ENCODE peak calls at places on chromosomes 5 and 9, in seven cellular contexts. One of them, this sample, is unnamed.

GRCh38 chr9:108049026-108049591 is 559.5 kb upstream of the KLF4 start:
- DNase-seq in G401: no peak
- DNase-seq in EL: peak
- DNase-seq in globus pallidus: no peak
- DNase-seq in IMR-90: peak
- DNase-seq in HL-60: no peak
- DNase-seq in NCI-H69: no peak
- DNase-seq in this sample: no peak

GRCh38 chr5:532521-533242 is 8.4 kb upstream of the SLC9A3 start:
- DNase-seq in G401: no peak
- DNase-seq in EL: no peak
- DNase-seq in globus pallidus: no peak
- DNase-seq in IMR-90: no peak
- DNase-seq in HL-60: no peak
- DNase-seq in NCI-H69: no peak
- DNase-seq in this sample: no peak

GRCh38 chr5:62717211-62717927 is 138.8 kb downstream of the LRRC70 start:
- DNase-seq in G401: no peak
- DNase-seq in EL: no peak
- DNase-seq in globus pallidus: no peak
- DNase-seq in IMR-90: no peak
- DNase-seq in HL-60: no peak
- DNase-seq in NCI-H69: no peak
- DNase-seq in this sample: no peak

GRCh38 chr5:116771466-116772151 is 197.0 kb upstream of the SEMA6A start:
- DNase-seq in G401: no peak
- DNase-seq in EL: no peak
- DNase-seq in globus pallidus: peak
- DNase-seq in IMR-90: no peak
- DNase-seq in HL-60: no peak
- DNase-seq in NCI-H69: no peak
- DNase-seq in this sample: no peak

GRCh38 chr5:151115272-151115905 is 34.6 kb upstream of the TNIP1 start:
- DNase-seq in G401: peak
- DNase-seq in EL: peak
- DNase-seq in globus pallidus: peak
- DNase-seq in IMR-90: peak
- DNase-seq in HL-60: peak
- DNase-seq in NCI-H69: peak
- DNase-seq in this sample: peak

GRCh38 chr9:134314950-134315715 is 11.1 kb upstream of the RXRA start:
- DNase-seq in G401: no peak
- DNase-seq in EL: no peak
- DNase-seq in globus pallidus: no peak
- DNase-seq in IMR-90: no peak
- DNase-seq in HL-60: no peak
- DNase-seq in NCI-H69: no peak
- DNase-seq in this sample: no peak

GRCh38 chr5:107668933-107669542 is 1.7 kb downstream of the EFNA5 start:
- DNase-seq in G401: no peak
- DNase-seq in EL: peak
- DNase-seq in globus pallidus: no peak
- DNase-seq in IMR-90: no peak
- DNase-seq in HL-60: no peak
- DNase-seq in NCI-H69: peak
- DNase-seq in this sample: no peak

GRCh38 chr5:71693828-71694427 is 25.1 kb upstream of the CARTPT start:
- DNase-seq in G401: no peak
- DNase-seq in EL: no peak
- DNase-seq in globus pallidus: no peak
- DNase-seq in IMR-90: no peak
- DNase-seq in HL-60: no peak
- DNase-seq in NCI-H69: peak
- DNase-seq in this sample: no peak

GRCh38 chr9:96203867-96204412 is 98.0 kb downstream of the HSD17B3 start:
- DNase-seq in G401: peak
- DNase-seq in EL: no peak
- DNase-seq in globus pallidus: no peak
- DNase-seq in IMR-90: no peak
- DNase-seq in HL-60: no peak
- DNase-seq in NCI-H69: peak
- DNase-seq in this sample: no peak

GRCh38 chr5:141783599-141784296 is 94.5 kb downstream of the PCDH1 start:
- DNase-seq in G401: peak
- DNase-seq in EL: no peak
- DNase-seq in globus pallidus: no peak
- DNase-seq in IMR-90: no peak
- DNase-seq in HL-60: no peak
- DNase-seq in NCI-H69: peak
- DNase-seq in this sample: peak

GRCh38 chr9:129242971-129243561 is 65.0 kb upstream of the IER5L start:
- DNase-seq in G401: no peak
- DNase-seq in EL: peak
- DNase-seq in globus pallidus: no peak
- DNase-seq in IMR-90: peak
- DNase-seq in HL-60: no peak
- DNase-seq in NCI-H69: peak
- DNase-seq in this sample: no peak

GRCh38 chr5:7678057-7678456 is 172.9 kb downstream of the CFAP90 start:
- DNase-seq in G401: no peak
- DNase-seq in EL: no peak
- DNase-seq in globus pallidus: no peak
- DNase-seq in IMR-90: no peak
- DNase-seq in HL-60: no peak
- DNase-seq in NCI-H69: no peak
- DNase-seq in this sample: no peak

GRCh38 chr9:129336601-129337286 is 158.7 kb upstream of the IER5L start:
- DNase-seq in G401: peak
- DNase-seq in EL: peak
- DNase-seq in globus pallidus: no peak
- DNase-seq in IMR-90: peak
- DNase-seq in HL-60: no peak
- DNase-seq in NCI-H69: peak
- DNase-seq in this sample: no peak

GRCh38 chr5:58871648-58872242 is 288.9 kb downstream of the RAB3C start:
- DNase-seq in G401: peak
- DNase-seq in EL: peak
- DNase-seq in globus pallidus: peak
- DNase-seq in IMR-90: peak
- DNase-seq in HL-60: no peak
- DNase-seq in NCI-H69: peak
- DNase-seq in this sample: no peak

GRCh38 chr5:122880170-122880689 is 34.8 kb downstream of the SNX24 start:
- DNase-seq in G401: no peak
- DNase-seq in EL: no peak
- DNase-seq in globus pallidus: peak
- DNase-seq in IMR-90: no peak
- DNase-seq in HL-60: no peak
- DNase-seq in NCI-H69: no peak
- DNase-seq in this sample: no peak

GRCh38 chr5:113433862-113434612 is 752 bp downstream of the TSSK1B start:
- DNase-seq in G401: no peak
- DNase-seq in EL: no peak
- DNase-seq in globus pallidus: no peak
- DNase-seq in IMR-90: no peak
- DNase-seq in HL-60: no peak
- DNase-seq in NCI-H69: no peak
- DNase-seq in this sample: no peak

GRCh38 chr9:97109194-97109811 is 70.4 kb upstream of the CTSV start:
- DNase-seq in G401: peak
- DNase-seq in EL: peak
- DNase-seq in globus pallidus: peak
- DNase-seq in IMR-90: peak
- DNase-seq in HL-60: no peak
- DNase-seq in NCI-H69: peak
- DNase-seq in this sample: peak

GRCh38 chr5:81283976-81284375 is 17.4 kb upstream of the ZCCHC9 start:
- DNase-seq in G401: no peak
- DNase-seq in EL: no peak
- DNase-seq in globus pallidus: no peak
- DNase-seq in IMR-90: no peak
- DNase-seq in HL-60: no peak
- DNase-seq in NCI-H69: no peak
- DNase-seq in this sample: no peak

GRCh38 chr5:36297653-36298052 is 4.0 kb downstream of the RANBP3L start:
- DNase-seq in G401: no peak
- DNase-seq in EL: no peak
- DNase-seq in globus pallidus: no peak
- DNase-seq in IMR-90: no peak
- DNase-seq in HL-60: no peak
- DNase-seq in NCI-H69: no peak
- DNase-seq in this sample: no peak

GRCh38 chr9:89941875-89942274 is 337.1 kb downstream of the GADD45G start:
- DNase-seq in G401: no peak
- DNase-seq in EL: peak
- DNase-seq in globus pallidus: no peak
- DNase-seq in IMR-90: peak
- DNase-seq in HL-60: no peak
- DNase-seq in NCI-H69: peak
- DNase-seq in this sample: no peak

GRCh38 chr5:118069452-118069851 is 918.9 kb downstream of the DTWD2 start:
- DNase-seq in G401: peak
- DNase-seq in EL: no peak
- DNase-seq in globus pallidus: no peak
- DNase-seq in IMR-90: no peak
- DNase-seq in HL-60: no peak
- DNase-seq in NCI-H69: peak
- DNase-seq in this sample: no peak

GRCh38 chr5:32710859-32711692 is at the start of gene NPR3:
- DNase-seq in G401: no peak
- DNase-seq in EL: peak
- DNase-seq in globus pallidus: no peak
- DNase-seq in IMR-90: peak
- DNase-seq in HL-60: no peak
- DNase-seq in NCI-H69: peak
- DNase-seq in this sample: no peak

GRCh38 chr5:141966963-141967333 is 2.0 kb upstream of the RNF14 start:
- DNase-seq in G401: no peak
- DNase-seq in EL: no peak
- DNase-seq in globus pallidus: no peak
- DNase-seq in IMR-90: no peak
- DNase-seq in HL-60: no peak
- DNase-seq in NCI-H69: no peak
- DNase-seq in this sample: no peak

GRCh38 chr9:89863837-89864236 is 259.0 kb downstream of the GADD45G start:
- DNase-seq in G401: no peak
- DNase-seq in EL: no peak
- DNase-seq in globus pallidus: no peak
- DNase-seq in IMR-90: no peak
- DNase-seq in HL-60: no peak
- DNase-seq in NCI-H69: peak
- DNase-seq in this sample: no peak

GRCh38 chr5:81269751-81270686 is 31.4 kb upstream of the ZCCHC9 start:
- DNase-seq in G401: no peak
- DNase-seq in EL: no peak
- DNase-seq in globus pallidus: no peak
- DNase-seq in IMR-90: no peak
- DNase-seq in HL-60: no peak
- DNase-seq in NCI-H69: peak
- DNase-seq in this sample: no peak

GRCh38 chr9:18498947-18499585 is 25.1 kb downstream of the ADAMTSL1 start:
- DNase-seq in G401: no peak
- DNase-seq in EL: no peak
- DNase-seq in globus pallidus: no peak
- DNase-seq in IMR-90: no peak
- DNase-seq in HL-60: no peak
- DNase-seq in NCI-H69: no peak
- DNase-seq in this sample: no peak

GRCh38 chr9:76866689-76867088 is 39.2 kb downstream of the PRUNE2 start:
- DNase-seq in G401: no peak
- DNase-seq in EL: peak
- DNase-seq in globus pallidus: no peak
- DNase-seq in IMR-90: peak
- DNase-seq in HL-60: no peak
- DNase-seq in NCI-H69: peak
- DNase-seq in this sample: no peak

GRCh38 chr9:113528811-113529210 is 65.3 kb downstream of the RGS3 start:
- DNase-seq in G401: no peak
- DNase-seq in EL: no peak
- DNase-seq in globus pallidus: no peak
- DNase-seq in IMR-90: no peak
- DNase-seq in HL-60: no peak
- DNase-seq in NCI-H69: no peak
- DNase-seq in this sample: no peak

GRCh38 chr9:121817476-121817875 is 166.0 kb downstream of the DAB2IP start:
- DNase-seq in G401: no peak
- DNase-seq in EL: no peak
- DNase-seq in globus pallidus: no peak
- DNase-seq in IMR-90: no peak
- DNase-seq in HL-60: no peak
- DNase-seq in NCI-H69: no peak
- DNase-seq in this sample: no peak

GRCh38 chr9:96884443-96884842 is 30.1 kb upstream of the ZNF782 start:
- DNase-seq in G401: no peak
- DNase-seq in EL: peak
- DNase-seq in globus pallidus: no peak
- DNase-seq in IMR-90: peak
- DNase-seq in HL-60: peak
- DNase-seq in NCI-H69: no peak
- DNase-seq in this sample: no peak

GRCh38 chr5:159184858-159185381 is 24.4 kb downstream of the RNF145 start:
- DNase-seq in G401: no peak
- DNase-seq in EL: peak
- DNase-seq in globus pallidus: no peak
- DNase-seq in IMR-90: peak
- DNase-seq in HL-60: no peak
- DNase-seq in NCI-H69: no peak
- DNase-seq in this sample: no peak

GRCh38 chr9:114919611-114920010 is 10.8 kb downstream of the TNFSF8 start:
- DNase-seq in G401: no peak
- DNase-seq in EL: no peak
- DNase-seq in globus pallidus: no peak
- DNase-seq in IMR-90: no peak
- DNase-seq in HL-60: no peak
- DNase-seq in NCI-H69: peak
- DNase-seq in this sample: no peak

GRCh38 chr9:2281803-2282185 is 266.6 kb downstream of the SMARCA2 start:
- DNase-seq in G401: no peak
- DNase-seq in EL: peak
- DNase-seq in globus pallidus: no peak
- DNase-seq in IMR-90: peak
- DNase-seq in HL-60: no peak
- DNase-seq in NCI-H69: no peak
- DNase-seq in this sample: no peak

GRCh38 chr9:77433675-77434445 is 214.3 kb downstream of the GNA14 start:
- DNase-seq in G401: peak
- DNase-seq in EL: peak
- DNase-seq in globus pallidus: peak
- DNase-seq in IMR-90: peak
- DNase-seq in HL-60: peak
- DNase-seq in NCI-H69: peak
- DNase-seq in this sample: peak

This sample was measured in putamen.